ENCODE peak calls at places on chromosome 5, in six cellular contexts. K is transverse colon, W is SK-N-SH, M is A549, R is ovary, D is tibial nerve. J is an unnamed sample.

GRCh38 chr5:66742896-66743247 is 146.7 kb downstream of the MAST4 start:
- DNase-seq in K (no peak), W (no peak), M (no peak), R (no peak), D (no peak), J (no peak)

GRCh38 chr5:113776832-113777525 is 263.5 kb downstream of the YTHDC2 start:
- DNase-seq in K (no peak), W (no peak), M (no peak), R (peak; percentile 26), D (no peak), J (no peak)

GRCh38 chr5:148524721-148525120 is 129.6 kb downstream of the HTR4 start:
- DNase-seq in K (no peak), W (no peak), M (no peak), R (no peak), D (no peak), J (no peak)

GRCh38 chr5:53067641-53068040 is 41.9 kb downstream of the MOCS2 start:
- DNase-seq in K (no peak), W (no peak), M (no peak), R (no peak), D (no peak), J (no peak)

GRCh38 chr5:43156388-43156787 is 35.6 kb upstream of the NIM1K start:
- DNase-seq in K (no peak), W (no peak), M (no peak), R (no peak), D (no peak), J (no peak)

GRCh38 chr5:163658702-163659567 is 153.5 kb downstream of the MAT2B start:
- DNase-seq in K (no peak), W (peak; percentile 67), M (no peak), R (no peak), D (no peak), J (no peak)

GRCh38 chr5:3197237-3197636 is 398.4 kb upstream of the IRX1 start:
- DNase-seq in K (no peak), W (no peak), M (no peak), R (no peak), D (no peak), J (no peak)

GRCh38 chr5:78792342-78793055 is 143.9 kb upstream of the LHFPL2 start:
- DNase-seq in K (no peak), W (no peak), M (no peak), R (no peak), D (no peak), J (no peak)

GRCh38 chr5:147954971-147955370 is 48.6 kb upstream of the C5orf46 start:
- DNase-seq in K (no peak), W (no peak), M (no peak), R (no peak), D (no peak), J (no peak)

GRCh38 chr5:5200133-5200532 is 60.0 kb downstream of the ADAMTS16 start:
- DNase-seq in K (no peak), W (no peak), M (no peak), R (no peak), D (no peak), J (no peak)

GRCh38 chr5:179343902-179344300 is 1.4 kb downstream of the ADAMTS2 start:
- DNase-seq in K (peak; percentile 21), W (peak; percentile 85), M (no peak), R (peak; percentile 55), D (no peak), J (no peak)

GRCh38 chr5:96663608-96664007 is 1.4 kb downstream of the CAST start:
- DNase-seq in K (no peak), W (no peak), M (no peak), R (no peak), D (no peak), J (no peak)

GRCh38 chr5:110969502-110969901 is 102.0 kb upstream of the TSLP start:
- DNase-seq in K (no peak), W (no peak), M (no peak), R (no peak), D (no peak), J (no peak)

GRCh38 chr5:59648949-59649921 is 244.3 kb downstream of the PDE4D start:
- DNase-seq in K (peak; percentile 57), W (no peak), M (no peak), R (no peak), D (no peak), J (no peak)

GRCh38 chr5:157710887-157711286 is 20.3 kb upstream of the THG1L start:
- DNase-seq in K (no peak), W (no peak), M (no peak), R (no peak), D (no peak), J (no peak)

GRCh38 chr5:2140501-2140900 is 257.8 kb upstream of the IRX4 start:
- DNase-seq in K (no peak), W (no peak), M (no peak), R (no peak), D (no peak), J (no peak)

GRCh38 chr5:81233080-81233634 is at the start of gene CKMT2:
- DNase-seq in K (peak; percentile 57), W (no peak), M (no peak), R (peak; percentile 94), D (peak; percentile 33), J (peak; percentile 86)

GRCh38 chr5:139384591-139385051 is 1.5 kb upstream of the SLC23A1 start:
- DNase-seq in K (no peak), W (no peak), M (no peak), R (peak; percentile 11), D (no peak), J (no peak)

GRCh38 chr5:14266686-14267085 is 123.5 kb downstream of the TRIO start:
- DNase-seq in K (no peak), W (no peak), M (no peak), R (no peak), D (no peak), J (no peak)

GRCh38 chr5:56951131-56951945 is 585 bp downstream of the MIER3 start:
- DNase-seq in K (peak; percentile 33), W (peak; percentile 82), M (peak; percentile 22), R (peak; percentile 50), D (no peak), J (peak; percentile 66)

GRCh38 chr5:103891151-103891550 is 328.6 kb upstream of the NUDT12 start:
- DNase-seq in K (no peak), W (no peak), M (no peak), R (no peak), D (no peak), J (no peak)

GRCh38 chr5:1525624-1525985 is 1.8 kb upstream of the LPCAT1 start:
- DNase-seq in K (no peak), W (no peak), M (no peak), R (no peak), D (peak; percentile 2), J (no peak)

GRCh38 chr5:65928341-65928752 is 2.0 kb downstream of the ERBIN start:
- DNase-seq in K (no peak), W (no peak), M (no peak), R (no peak), D (no peak), J (no peak)

GRCh38 chr5:120405291-120405864 is 58.7 kb upstream of the PRR16 start:
- DNase-seq in K (no peak), W (no peak), M (no peak), R (no peak), D (no peak), J (no peak)

GRCh38 chr5:112691758-112692157 is 45.9 kb upstream of the APC start:
- DNase-seq in K (no peak), W (peak; percentile 16), M (peak; percentile 68), R (no peak), D (no peak), J (no peak)

GRCh38 chr5:88746438-88746882 is 136.5 kb downstream of the MEF2C start:
- DNase-seq in K (no peak), W (no peak), M (no peak), R (no peak), D (no peak), J (no peak)

GRCh38 chr5:139131062-139131856 is 66.9 kb downstream of the SIL1 start:
- DNase-seq in K (peak; percentile 9), W (no peak), M (no peak), R (peak; percentile 69), D (no peak), J (peak; percentile 83)

DNA sequence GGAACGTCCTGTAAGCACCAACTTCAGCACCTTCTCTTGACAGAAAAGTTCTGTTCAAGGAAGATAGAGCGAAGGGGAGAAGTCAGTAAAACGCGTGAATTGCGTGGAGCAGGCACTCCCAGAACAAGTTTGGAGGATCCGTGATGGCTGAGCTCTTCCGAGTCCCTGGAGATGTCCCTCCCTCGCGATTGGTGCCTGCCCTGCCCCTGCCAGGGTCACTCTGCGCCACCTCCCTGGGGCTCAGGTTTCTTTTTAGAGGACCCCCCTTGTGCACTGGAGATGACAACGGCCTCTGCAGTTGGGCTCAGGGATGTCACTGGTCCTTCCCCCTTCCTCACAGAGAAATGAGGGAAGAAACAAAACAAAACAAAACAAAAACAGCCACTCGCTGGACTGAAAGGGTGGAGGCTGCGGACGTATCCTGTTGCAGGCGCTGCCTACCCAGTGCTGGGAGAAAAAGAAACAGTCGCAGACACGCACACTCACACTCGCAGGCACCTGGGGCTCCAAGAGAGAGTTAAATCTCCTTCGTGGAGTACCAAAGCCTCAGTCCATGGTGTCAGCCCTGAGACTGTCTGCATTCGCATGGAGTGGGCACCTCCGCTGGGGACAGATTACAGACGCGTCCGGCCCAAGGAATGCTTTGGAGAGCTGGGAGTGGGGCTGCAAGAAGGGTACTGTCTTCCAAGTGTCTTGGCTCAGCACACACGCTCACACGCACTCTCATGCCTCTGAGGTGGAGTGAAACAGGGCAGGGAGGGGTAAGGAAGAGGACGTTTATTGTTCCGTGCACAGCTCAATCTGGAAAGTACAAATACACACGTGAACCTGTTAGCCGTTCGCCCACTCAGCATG is 512.6 kb downstream of the SLCO4C1 start:
- DNase-seq in K (no peak), W (no peak), M (no peak), R (no peak), D (no peak), J (no peak)
- H3K4me3 ChIP-seq in K (no peak overlapping the region), W (no peak overlapping the region), M (peak overlapping the region; percentile 26), R (no peak overlapping the region), D (no peak overlapping the region), J (peak overlapping the region; percentile 8)

DNA sequence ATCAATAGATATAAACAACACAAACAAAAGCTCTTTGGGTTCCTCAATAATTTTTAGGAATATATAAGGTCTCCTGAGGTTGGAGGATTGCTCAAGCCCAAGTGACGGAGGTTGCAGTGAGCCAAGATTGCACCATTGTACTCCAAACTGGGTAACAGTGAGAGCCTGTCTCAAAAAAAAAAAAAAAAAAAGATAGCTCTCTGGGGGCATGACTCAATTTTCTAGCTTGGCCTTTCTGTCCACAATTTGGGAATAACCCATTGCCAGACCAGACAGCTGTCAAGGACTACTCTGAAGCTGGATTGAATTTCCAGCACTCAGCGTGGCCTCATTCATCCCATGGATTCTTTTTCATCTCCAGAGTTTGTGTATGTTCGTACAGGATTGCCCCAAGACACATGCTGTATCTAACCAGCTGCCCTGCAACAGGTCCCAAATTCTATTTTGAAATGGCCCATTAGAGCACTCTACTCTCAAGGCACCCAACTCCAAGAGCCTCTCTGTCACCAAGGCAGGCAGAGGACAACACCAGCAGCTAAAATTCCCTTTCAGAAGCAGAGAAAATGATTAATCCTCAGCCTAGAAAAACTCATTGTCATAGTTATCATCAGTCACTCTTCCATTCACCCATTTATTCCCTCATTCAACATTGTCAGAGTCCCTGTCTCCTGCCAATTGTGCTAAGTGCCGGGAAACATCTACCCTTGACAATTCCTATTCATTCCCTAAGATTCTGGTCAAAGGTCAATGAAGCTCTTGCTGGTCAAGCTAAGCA is 8.7 kb downstream of the FAM193B start:
- DNase-seq in K (peak; percentile 59), W (no peak), M (no peak), R (no peak), D (peak; percentile 70), J (peak; percentile 91)
- TF ChIP-seq EP300 in K (no peak), W (no peak), M (no peak), R (peak; percentile 68), D (peak; percentile 50), J (no peak)

GRCh38 chr5:77771452-77771851 is 4.7 kb downstream of the TBCA start:
- DNase-seq in K (no peak), W (no peak), M (no peak), R (no peak), D (no peak), J (no peak)
- H3K27ac ChIP-seq in K (no peak overlapping the region), W (no peak overlapping the region), M (no peak overlapping the region), R (no peak overlapping the region), D (no peak overlapping the region), J (no peak overlapping the region)

GRCh38 chr5:151215546-151215880 is 8.4 kb downstream of the CCDC69 start:
- DNase-seq in K (no peak), W (no peak), M (no peak), R (no peak), D (no peak), J (no peak)
- H3K4me3 ChIP-seq in K (no peak overlapping the region), W (no peak overlapping the region), M (no peak overlapping the region), R (no peak overlapping the region), D (no peak overlapping the region), J (no peak overlapping the region)